ENCODE peak calls at places on chromosomes 7 and 10, in ten cellular contexts. X is bronchial epithelial cell; U is AG10803; Q is right lobe of liver; K is H9; F is Panc1; R is CD4-positive, alpha-beta T cell; Y is AG09309; S is cardiac fibroblast; O is IMR-90. C is an unnamed sample.

GRCh38 chr7:83547526-83547925 is 101.4 kb downstream of the SEMA3E start:
- DNase-seq in X (peak), U (peak), Q (peak), K (no peak), F (no peak), R (no peak), Y (no peak), S (peak), O (peak), C (no peak)

GRCh38 chr7:130914589-130915294 is 180.7 kb upstream of the KLF14 start:
- DNase-seq in X (no peak), U (no peak), Q (no peak), K (no peak), F (no peak), R (no peak), Y (no peak), S (no peak), O (no peak), C (no peak)

GRCh38 chr10:3850999-3851937 is 66.3 kb upstream of the KLF6 start:
- DNase-seq in X (peak), U (peak), Q (no peak), K (no peak), F (peak), R (no peak), Y (no peak), S (peak), O (peak), C (no peak)

GRCh38 chr7:67854784-67855183 is 858.2 kb downstream of the TYW1 start:
- DNase-seq in X (no peak), U (no peak), Q (no peak), K (no peak), F (no peak), R (no peak), Y (no peak), S (no peak), O (no peak), C (no peak)

GRCh38 chr10:13823046-13823711 is 236.4 kb downstream of the PRPF18 start:
- DNase-seq in X (no peak), U (no peak), Q (no peak), K (peak), F (no peak), R (no peak), Y (no peak), S (no peak), O (no peak), C (no peak)

GRCh38 chr7:26090927-26091519 is 61.0 kb upstream of the NFE2L3 start:
- DNase-seq in X (peak), U (peak), Q (no peak), K (no peak), F (peak), R (no peak), Y (peak), S (peak), O (peak), C (no peak)

GRCh38 chr7:151491859-151492258 is 27.8 kb downstream of the RHEB start:
- DNase-seq in X (peak), U (peak), Q (no peak), K (no peak), F (peak), R (no peak), Y (peak), S (peak), O (peak), C (no peak)

GRCh38 chr10:132113766-132114365 is 48.1 kb downstream of the JAKMIP3 start:
- DNase-seq in X (no peak), U (no peak), Q (no peak), K (no peak), F (no peak), R (no peak), Y (no peak), S (no peak), O (no peak), C (no peak)

GRCh38 chr10:132114953-132115520 is 49.3 kb downstream of the JAKMIP3 start:
- DNase-seq in X (no peak), U (no peak), Q (no peak), K (no peak), F (no peak), R (no peak), Y (no peak), S (no peak), O (no peak), C (no peak)

GRCh38 chr7:131320603-131321002 is 7.1 kb upstream of the MKLN1 start:
- DNase-seq in X (no peak), U (no peak), Q (no peak), K (no peak), F (no peak), R (no peak), Y (no peak), S (no peak), O (no peak), C (no peak)

GRCh38 chr10:13102002-13102794 is 2.2 kb downstream of the OPTN start:
- DNase-seq in X (no peak), U (peak), Q (peak), K (no peak), F (no peak), R (no peak), Y (no peak), S (peak), O (peak), C (no peak)

GRCh38 chr7:70614237-70614984 is 517.5 kb upstream of the GALNT17 start:
- DNase-seq in X (peak), U (peak), Q (peak), K (no peak), F (no peak), R (no peak), Y (no peak), S (peak), O (peak), C (peak)

GRCh38 chr10:12351447-12351846 is 2.1 kb downstream of the CAMK1D start:
- DNase-seq in X (no peak), U (no peak), Q (peak), K (no peak), F (no peak), R (peak), Y (no peak), S (no peak), O (no peak), C (no peak)

GRCh38 chr7:24216576-24217116 is 67.3 kb upstream of the NPY start:
- DNase-seq in X (no peak), U (peak), Q (no peak), K (no peak), F (no peak), R (no peak), Y (no peak), S (peak), O (peak), C (no peak)

GRCh38 chr10:132931258-132931657 is 11.1 kb downstream of the CFAP46 start:
- DNase-seq in X (no peak), U (peak), Q (no peak), K (no peak), F (no peak), R (no peak), Y (no peak), S (no peak), O (peak), C (no peak)

GRCh38 chr10:62112325-62112724 is 156.3 kb downstream of the RTKN2 start:
- DNase-seq in X (peak), U (no peak), Q (no peak), K (no peak), F (no peak), R (no peak), Y (no peak), S (no peak), O (no peak), C (no peak)

GRCh38 chr7:84529480-84530205 is 335.1 kb upstream of the SEMA3A start:
- DNase-seq in X (peak), U (peak), Q (no peak), K (no peak), F (peak), R (no peak), Y (peak), S (peak), O (peak), C (no peak)

GRCh38 chr10:30062090-30062489 is 2.7 kb upstream of the JCAD start:
- DNase-seq in X (no peak), U (peak), Q (no peak), K (no peak), F (no peak), R (no peak), Y (peak), S (peak), O (peak), C (no peak)

GRCh38 chr10:27618906-27619305 is 114.8 kb downstream of the RAB18 start:
- DNase-seq in X (no peak), U (peak), Q (no peak), K (no peak), F (no peak), R (no peak), Y (peak), S (no peak), O (no peak), C (no peak)

GRCh38 chr10:24891823-24892222 is 60.6 kb downstream of the PRTFDC1 start:
- DNase-seq in X (peak), U (peak), Q (no peak), K (no peak), F (no peak), R (no peak), Y (no peak), S (peak), O (peak), C (no peak)

GRCh38 chr7:95139922-95140321 is 184.4 kb downstream of the PON1 start:
- DNase-seq in X (no peak), U (no peak), Q (no peak), K (no peak), F (no peak), R (no peak), Y (no peak), S (no peak), O (no peak), C (no peak)

GRCh38 chr10:112716924-112717348 is 233.1 kb upstream of the TCF7L2 start:
- DNase-seq in X (peak), U (no peak), Q (peak), K (no peak), F (peak), R (no peak), Y (no peak), S (peak), O (peak), C (no peak)

GRCh38 chr7:116511552-116512523 is 12.3 kb downstream of the CAV2 start:
- DNase-seq in X (peak), U (peak), Q (peak), K (no peak), F (peak), R (no peak), Y (no peak), S (peak), O (peak), C (no peak)

GRCh38 chr7:158432369-158433270 is 155.0 kb downstream of the PTPRN2 start:
- DNase-seq in X (peak), U (no peak), Q (no peak), K (no peak), F (peak), R (no peak), Y (no peak), S (peak), O (no peak), C (no peak)

GRCh38 chr7:132647311-132647710 is 71.0 kb upstream of the PLXNA4 start:
- DNase-seq in X (no peak), U (no peak), Q (no peak), K (no peak), F (no peak), R (no peak), Y (no peak), S (no peak), O (no peak), C (no peak)

GRCh38 chr10:31698169-31698890 is 230.3 kb downstream of the ARHGAP12 start:
- DNase-seq in X (peak), U (peak), Q (no peak), K (no peak), F (no peak), R (no peak), Y (peak), S (peak), O (peak), C (no peak)

GRCh38 chr10:63887026-63887589 is 365.9 kb downstream of the REEP3 start:
- DNase-seq in X (no peak), U (no peak), Q (peak), K (peak), F (no peak), R (no peak), Y (no peak), S (no peak), O (no peak), C (no peak)

GRCh38 chr10:10830316-10831061 is 187.2 kb upstream of the CELF2 start:
- DNase-seq in X (peak), U (peak), Q (no peak), K (no peak), F (no peak), R (no peak), Y (peak), S (peak), O (peak), C (no peak)

GRCh38 chr7:102129636-102130370 is 156.9 kb upstream of the SH2B2 start:
- DNase-seq in X (no peak), U (no peak), Q (no peak), K (no peak), F (no peak), R (no peak), Y (no peak), S (no peak), O (no peak), C (no peak)

GRCh38 chr10:43955978-43956377 is 307.3 kb upstream of the ZNF32 start:
- DNase-seq in X (no peak), U (no peak), Q (no peak), K (no peak), F (no peak), R (no peak), Y (no peak), S (no peak), O (no peak), C (no peak)

GRCh38 chr10:103445767-103446567 is 6.2 kb downstream of the CALHM2 start:
- DNase-seq in X (peak), U (peak), Q (no peak), K (no peak), F (no peak), R (no peak), Y (peak), S (peak), O (peak), C (no peak)

GRCh38 chr7:76327610-76328009 is 25.1 kb downstream of the HSPB1 start:
- DNase-seq in X (no peak), U (no peak), Q (no peak), K (no peak), F (no peak), R (no peak), Y (no peak), S (no peak), O (no peak), C (no peak)

GRCh38 chr7:42575161-42575560 is 336.7 kb downstream of the C7orf25 start:
- DNase-seq in X (no peak), U (no peak), Q (no peak), K (no peak), F (no peak), R (no peak), Y (no peak), S (no peak), O (no peak), C (no peak)

GRCh38 chr10:15764867-15765454 is 45.2 kb upstream of the ITGA8 start:
- DNase-seq in X (no peak), U (no peak), Q (no peak), K (no peak), F (no peak), R (no peak), Y (no peak), S (no peak), O (no peak), C (no peak)

GRCh38 chr7:131034166-131034881 is 293.4 kb upstream of the MKLN1 start:
- DNase-seq in X (no peak), U (peak), Q (no peak), K (no peak), F (no peak), R (no peak), Y (no peak), S (no peak), O (no peak), C (no peak)

DNA sequence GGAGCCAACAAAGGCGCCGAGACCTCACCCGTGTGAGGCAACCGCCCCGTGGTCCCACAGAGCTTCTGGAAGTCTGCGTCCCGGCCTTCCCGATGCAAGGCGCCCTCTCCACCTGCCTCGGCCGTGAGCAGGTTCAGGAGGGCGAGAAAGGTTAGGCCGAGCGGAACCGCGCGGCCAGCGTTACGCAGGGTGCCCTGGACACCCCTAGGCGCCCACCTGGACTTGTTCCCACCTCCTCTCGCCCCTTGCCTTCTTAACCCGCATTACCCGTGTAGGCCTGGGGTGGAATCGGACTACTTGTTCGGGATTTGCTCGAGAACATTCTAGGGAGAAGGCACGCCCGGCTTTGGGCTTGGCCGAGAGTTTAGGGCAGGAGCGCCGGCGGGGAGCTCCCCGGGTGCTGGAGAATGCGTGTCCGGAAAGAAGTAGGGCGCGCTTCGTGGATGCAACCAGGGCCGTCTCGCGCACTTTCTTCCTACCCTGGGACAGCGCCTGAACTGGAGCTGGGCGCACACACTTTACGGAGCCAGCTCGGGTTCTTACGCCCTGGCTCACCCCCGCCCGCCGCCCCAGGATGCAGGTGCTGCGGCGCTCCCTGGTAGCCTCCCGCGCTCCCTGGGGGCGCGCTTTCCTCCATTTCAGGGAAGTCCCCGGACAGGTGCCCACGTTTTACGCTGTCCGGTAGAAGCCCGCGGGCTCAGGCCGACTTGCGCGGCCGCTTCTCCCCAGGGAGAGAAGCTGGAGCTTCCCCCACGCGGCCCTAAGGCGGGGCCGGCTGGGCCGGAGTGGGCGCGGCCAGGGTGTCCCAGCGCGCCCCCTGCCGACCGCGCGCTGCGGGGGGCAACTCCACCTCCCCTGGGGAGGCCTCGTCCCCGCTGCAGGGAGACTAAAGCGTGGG is 74.5 kb downstream of the INSIG1 start:
- DNase-seq in X (no peak), U (no peak), Q (peak), K (no peak), F (no peak), R (no peak), Y (no peak), S (no peak), O (no peak), C (no peak)
- TF ChIP-seq CTCF in X (peak), U (no peak), Q (peak), K (peak), F (peak), R (no peak), Y (no peak), S (no peak), O (peak), C (no peak)

GRCh38 chr10:90227259-90227658 is 525.9 kb downstream of the KIF20B start:
- DNase-seq in X (peak), U (no peak), Q (no peak), K (no peak), F (peak), R (no peak), Y (peak), S (peak), O (peak), C (no peak)
- TF ChIP-seq CTCF in X (no peak), U (no peak), Q (no peak), K (no peak), F (no peak), R (no peak), Y (no peak), S (no peak), O (no peak), C (no peak)

DNA sequence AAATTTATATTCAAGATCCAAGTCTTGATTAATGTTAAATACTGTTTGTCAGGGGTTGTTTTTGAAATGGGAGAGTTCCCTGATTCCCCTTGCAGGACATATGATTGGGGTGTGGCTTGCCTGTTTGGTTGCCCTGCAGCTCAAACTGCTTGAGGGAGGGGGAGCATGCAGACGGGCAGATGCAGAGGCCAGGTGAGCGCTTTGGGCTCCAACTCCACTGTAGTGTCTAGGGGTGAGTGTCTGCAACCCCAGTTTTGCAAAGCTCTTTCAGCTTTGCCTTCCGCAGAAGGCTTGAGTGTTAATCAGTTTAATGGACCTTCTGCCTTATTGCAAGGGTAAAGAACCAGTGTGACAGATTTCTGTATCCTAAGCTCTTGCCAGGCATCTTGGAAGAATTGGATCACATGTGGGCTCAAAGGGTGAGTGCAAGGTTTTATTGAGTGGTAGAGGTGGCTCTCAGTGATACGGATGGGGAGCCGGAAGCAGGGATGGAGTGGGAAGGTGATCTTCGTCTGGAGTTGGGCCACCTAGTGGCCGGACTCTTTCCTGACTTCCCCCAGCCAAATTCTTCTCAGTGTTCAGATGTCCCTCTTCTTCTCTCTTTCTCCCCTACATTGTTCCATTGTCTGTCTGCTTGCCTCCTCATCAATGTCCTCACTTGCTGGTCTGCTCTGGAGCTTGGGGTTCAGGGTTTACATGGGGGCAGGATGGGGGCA is 479.7 kb downstream of the ATRNL1 start:
- DNase-seq in X (no peak), U (no peak), Q (no peak), K (peak), F (peak), R (no peak), Y (no peak), S (no peak), O (no peak), C (no peak)
- TF ChIP-seq CTCF in X (peak), U (no peak), Q (peak), K (peak), F (peak), R (no peak), Y (no peak), S (no peak), O (no peak), C (peak)

DNA sequence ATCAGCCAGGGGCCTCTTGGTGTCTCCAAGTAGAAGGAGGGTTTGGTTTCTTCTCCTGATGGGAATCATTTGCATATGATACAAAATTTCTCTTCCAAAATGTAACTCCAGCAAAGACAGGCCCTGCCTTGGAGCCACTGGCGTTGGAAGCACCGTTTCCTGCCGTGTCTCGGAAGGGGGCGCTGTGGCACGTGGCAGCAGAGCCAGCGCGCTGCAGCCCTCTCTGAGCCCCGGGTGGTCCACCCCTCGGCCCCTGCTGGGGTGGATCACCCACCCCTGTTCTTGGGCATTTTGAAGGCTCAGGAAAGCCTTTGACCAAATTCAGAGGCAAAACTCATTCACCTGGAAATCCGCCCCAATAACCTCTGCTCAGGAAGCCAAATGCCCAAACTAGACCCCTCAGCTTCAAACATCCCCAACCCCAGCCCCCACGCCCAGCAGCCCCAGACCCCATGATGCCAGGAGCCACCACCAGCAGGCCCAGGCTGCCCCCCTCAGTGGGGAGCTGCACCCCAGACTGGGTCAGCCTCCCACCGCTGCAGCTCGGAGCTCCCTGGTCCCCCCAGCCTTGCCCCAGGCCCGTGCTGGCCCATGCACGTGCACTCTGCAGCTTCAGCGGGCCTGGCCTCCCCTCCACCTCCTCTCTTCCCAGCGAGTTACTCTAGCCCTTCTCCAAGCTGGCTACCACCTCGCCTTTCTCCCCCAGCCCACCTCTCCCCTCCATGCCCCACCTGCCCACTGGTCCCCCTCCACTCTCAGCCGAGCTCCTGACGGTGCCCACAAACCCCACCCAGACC is 29.5 kb upstream of the ELFN1 start:
- DNase-seq in X (no peak), U (no peak), Q (no peak), K (no peak), F (no peak), R (no peak), Y (no peak), S (no peak), O (no peak), C (no peak)
- TF ChIP-seq CTCF in X (peak), U (peak), Q (no peak), K (peak), F (no peak), R (no peak), Y (peak), S (peak), O (no peak), C (peak)